ENCODE peak calls at places on chromosomes 5 and 9, in four cellular contexts. W is AG04449, X is OCI-LY7, C is astrocyte of the spinal cord. I is an unnamed sample.

GRCh38 chr5:78504726-78505431 is 143.7 kb downstream of the LHFPL2 start:
- DNase-seq in W (peak), X (no peak), C (peak), I (no peak)

GRCh38 chr5:9233035-9233434 is 312.8 kb downstream of the SEMA5A start:
- DNase-seq in W (no peak), X (no peak), C (no peak), I (no peak)

GRCh38 chr5:138448481-138449398 is 9.9 kb downstream of the REEP2 start:
- DNase-seq in W (no peak), X (no peak), C (peak), I (no peak)

GRCh38 chr9:114116061-114116747 is 17.1 kb upstream of the KIF12 start:
- DNase-seq in W (no peak), X (no peak), C (no peak), I (no peak)

GRCh38 chr5:175728885-175729828 is 71.3 kb downstream of the HRH2 start:
- DNase-seq in W (no peak), X (no peak), C (no peak), I (peak)

GRCh38 chr5:74966151-74967050 is 86.0 kb downstream of the GCNT4 start:
- DNase-seq in W (no peak), X (no peak), C (no peak), I (no peak)

GRCh38 chr9:99822596-99823391 is 1.1 kb downstream of the NR4A3 start:
- DNase-seq in W (no peak), X (peak), C (peak), I (peak)

GRCh38 chr5:96297867-96298266 is 135.2 kb downstream of the PCSK1 start:
- DNase-seq in W (peak), X (no peak), C (peak), I (no peak)

GRCh38 chr9:98142182-98142924 is 23.3 kb upstream of the TRIM14 start:
- DNase-seq in W (no peak), X (no peak), C (no peak), I (no peak)

GRCh38 chr5:118529361-118530154 is 458.8 kb downstream of the DTWD2 start:
- DNase-seq in W (no peak), X (no peak), C (no peak), I (no peak)

GRCh38 chr5:31023105-31023504 is 170.4 kb upstream of the CDH6 start:
- DNase-seq in W (no peak), X (no peak), C (peak), I (no peak)

GRCh38 chr5:142290574-142291299 is 34.1 kb downstream of the SPRY4 start:
- DNase-seq in W (no peak), X (no peak), C (peak), I (no peak)

GRCh38 chr5:154072782-154073171 is 34.0 kb downstream of the MFAP3 start:
- DNase-seq in W (no peak), X (no peak), C (no peak), I (no peak)

GRCh38 chr5:72908666-72909065 is 47.2 kb upstream of the FCHO2 start:
- DNase-seq in W (no peak), X (no peak), C (no peak), I (no peak)

GRCh38 chr5:97042981-97043380 is 99.4 kb downstream of the LIX1 start:
- DNase-seq in W (no peak), X (no peak), C (no peak), I (no peak)

GRCh38 chr5:66872688-66873333 is 276.6 kb downstream of the MAST4 start:
- DNase-seq in W (no peak), X (no peak), C (no peak), I (no peak)

GRCh38 chr9:91746357-91746756 is 203.7 kb downstream of the ROR2 start:
- DNase-seq in W (no peak), X (no peak), C (no peak), I (no peak)

GRCh38 chr5:14450055-14450524 is 131.5 kb upstream of the OTULINL start:
- DNase-seq in W (peak), X (no peak), C (peak), I (no peak)

GRCh38 chr9:107637421-107638420 is 148.2 kb upstream of the KLF4 start:
- DNase-seq in W (peak), X (no peak), C (peak), I (peak)

DNA sequence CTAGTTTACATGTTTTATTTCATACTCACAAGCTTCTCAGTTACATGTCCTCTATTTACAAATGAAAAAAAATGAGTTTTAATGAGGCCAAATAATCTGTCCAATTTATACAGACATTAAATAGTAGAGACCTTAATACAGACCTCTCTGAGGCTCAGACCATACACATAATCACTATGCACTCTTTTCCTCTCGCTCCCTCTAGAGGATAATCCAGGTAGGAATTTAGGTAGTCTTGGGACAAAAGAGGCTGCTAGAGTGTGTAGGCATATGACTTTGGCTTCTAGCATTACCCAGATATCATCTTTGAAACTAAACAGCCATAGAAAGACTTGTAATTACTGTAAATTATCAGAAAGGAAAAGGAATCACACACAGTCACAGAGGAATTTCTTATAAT is 444.7 kb downstream of the HINT1 start:
- DNase-seq in W (no peak), X (peak), C (peak), I (no peak)
- TF ChIP-seq CTCF in W (peak), X (peak), C (peak), I (peak)

DNA sequence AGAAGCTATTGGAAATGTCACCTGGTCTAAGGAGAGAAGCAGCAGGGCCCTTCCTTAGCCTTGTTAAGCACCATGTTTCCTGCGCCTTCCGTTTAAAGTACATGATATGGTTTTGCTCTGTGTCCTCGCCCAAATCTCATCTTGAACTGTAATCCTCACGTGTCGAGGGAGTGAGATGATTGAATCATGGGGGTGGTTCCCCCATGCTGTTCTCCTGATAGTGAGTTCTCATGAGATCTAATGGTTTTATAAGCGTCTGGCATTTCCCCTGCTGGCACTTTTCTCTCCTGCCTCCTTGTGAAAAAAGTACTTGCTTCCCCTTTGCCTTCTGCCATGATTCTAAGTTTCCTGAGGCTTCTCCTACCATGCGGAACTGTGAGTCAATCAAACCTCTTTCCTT is 49.7 kb downstream of the PRDM6 start:
- DNase-seq in W (no peak), X (no peak), C (no peak), I (no peak)
- TF ChIP-seq CTCF in W (no peak), X (no peak), C (no peak), I (no peak)

GRCh38 chr5:177520271-177520670 is 3.5 kb upstream of the DDX41 start:
- DNase-seq in W (no peak), X (no peak), C (no peak), I (no peak)

GRCh38 chr5:177524539-177524900 is 7.8 kb upstream of the DDX41 start:
- DNase-seq in W (no peak), X (no peak), C (no peak), I (no peak)

GRCh38 chr5:177523711-177524538 is 7.2 kb upstream of the DDX41 start:
- DNase-seq in W (no peak), X (no peak), C (no peak), I (no peak)

GRCh38 chr5:177519463-177520235 is 2.9 kb upstream of the DDX41 start:
- DNase-seq in W (no peak), X (no peak), C (no peak), I (no peak)

DNA sequence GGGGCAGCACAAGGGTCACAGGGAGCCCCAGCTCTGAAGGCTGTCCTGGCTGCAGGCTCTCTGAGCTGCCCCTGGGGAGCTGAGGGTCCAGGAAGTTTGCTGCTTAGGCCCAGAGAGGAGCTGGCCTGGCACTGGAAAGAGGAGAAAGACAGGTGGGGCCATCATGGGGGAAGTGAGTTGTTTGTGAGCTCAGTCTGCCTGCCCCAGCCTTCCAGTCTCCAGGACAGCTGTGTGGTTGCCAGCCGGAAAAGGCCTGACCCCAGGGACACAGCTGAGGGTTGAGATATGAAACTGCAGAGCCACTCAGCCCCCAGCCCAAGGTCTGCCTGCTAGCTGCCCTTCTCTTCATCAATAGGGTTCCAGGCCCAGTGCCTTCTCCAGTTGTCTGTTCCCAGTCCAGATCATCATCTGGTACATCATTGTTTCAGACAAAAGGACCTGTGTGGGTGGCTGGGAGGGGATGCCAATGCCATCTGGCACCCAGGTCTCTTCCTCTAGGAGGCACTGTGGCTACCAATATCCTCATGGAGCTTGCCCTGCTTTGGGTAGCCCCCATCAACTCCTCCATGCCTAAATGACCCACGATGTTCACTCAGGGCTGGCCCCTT is 4.2 kb upstream of the DDX41 start:
- DNase-seq in W (no peak), X (peak), C (no peak), I (no peak)
- TF ChIP-seq CTCF in W (no peak), X (peak), C (peak), I (no peak)

GRCh38 chr5:11719888-11720481 is 184.3 kb downstream of the CTNND2 start:
- DNase-seq in W (no peak), X (peak), C (peak), I (peak)
- TF ChIP-seq CTCF in W (no peak), X (peak), C (peak), I (peak)

DNA sequence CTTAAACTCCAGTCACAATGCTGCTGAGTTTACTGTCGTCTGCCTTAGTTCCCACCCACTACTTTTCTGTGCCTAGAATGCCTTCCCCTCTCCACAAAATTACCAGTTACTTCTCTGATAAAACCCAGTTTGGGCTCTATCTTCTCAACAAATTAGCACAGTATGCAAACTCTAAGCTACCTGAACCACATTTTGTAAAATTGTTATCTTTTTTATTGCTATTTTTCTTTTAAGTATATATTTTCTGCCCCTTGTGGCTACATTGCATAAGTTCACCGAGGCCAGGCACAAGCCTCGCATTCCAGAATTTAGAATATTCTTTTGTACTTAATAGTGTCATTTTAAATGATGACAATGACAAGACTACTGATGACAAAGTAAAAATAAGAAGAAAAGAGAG is 60.0 kb downstream of the POU5F2 start:
- DNase-seq in W (no peak), X (no peak), C (peak), I (no peak)
- TF ChIP-seq CTCF in W (no peak), X (peak), C (peak), I (peak)

DNA sequence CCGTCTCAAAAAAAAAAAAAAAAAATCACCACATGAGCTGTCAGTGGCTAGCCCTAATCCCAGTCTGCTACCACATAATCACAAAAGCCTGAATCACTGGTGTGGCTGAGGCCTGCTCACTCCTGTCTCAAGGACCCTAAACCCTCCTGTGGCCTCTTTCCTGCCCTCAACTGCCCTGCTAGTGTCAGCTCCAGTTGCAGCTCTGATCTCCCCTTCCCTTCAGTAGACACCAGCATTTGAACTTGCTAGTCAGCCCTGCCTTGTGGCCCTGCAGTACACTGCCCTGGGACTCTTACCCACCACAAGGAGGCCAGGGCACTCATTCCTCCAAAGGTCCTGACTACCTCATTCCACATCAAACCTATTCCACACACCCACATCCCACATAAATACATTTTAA is 9.5 kb upstream of the P4HA2 start:
- DNase-seq in W (no peak), X (no peak), C (no peak), I (no peak)
- TF ChIP-seq CTCF in W (peak), X (no peak), C (peak), I (no peak)

I was measured in neural crest cell.